ENCODE peak calls at places on chromosome 20, in nine cellular contexts. One of them, this sample, is unnamed.

GRCh38 chr20:49149281-49150045 is 38.7 kb downstream of the STAU1 start:
- DNase-seq in heart right ventricle: no peak
- DNase-seq in kidney: no peak
- DNase-seq in BJ: no peak
- DNase-seq in psoas muscle: no peak
- DNase-seq in adipocyte: peak; percentile 67
- DNase-seq in brain microvascular endothelial cell: no peak
- DNase-seq in cardiac muscle cell: no peak
- DNase-seq in CD4-positive, CD25-positive, alpha-beta regulatory T cell: no peak
- DNase-seq in this sample: no peak

GRCh38 chr20:8647868-8648495 is 420.9 kb upstream of the PLCB4 start:
- DNase-seq in brain microvascular endothelial cell: no peak
- DNase-seq in BJ: no peak
- DNase-seq in CD4-positive, CD25-positive, alpha-beta regulatory T cell: no peak
- DNase-seq in psoas muscle: no peak
- DNase-seq in cardiac muscle cell: peak; percentile 83
- DNase-seq in adipocyte: no peak
- DNase-seq in kidney: no peak
- DNase-seq in heart right ventricle: peak; percentile 19
- DNase-seq in this sample: peak; percentile 41

GRCh38 chr20:51801220-51801991 is 915 bp downstream of the SALL4 start:
- DNase-seq in adipocyte: peak; percentile 24
- DNase-seq in cardiac muscle cell: peak; percentile 35
- DNase-seq in brain microvascular endothelial cell: no peak
- DNase-seq in BJ: no peak
- DNase-seq in psoas muscle: no peak
- DNase-seq in CD4-positive, CD25-positive, alpha-beta regulatory T cell: no peak
- DNase-seq in kidney: no peak
- DNase-seq in heart right ventricle: no peak
- DNase-seq in this sample: no peak

GRCh38 chr20:15930324-15931305 is 642.6 kb downstream of the KIF16B start:
- DNase-seq in kidney: no peak
- DNase-seq in cardiac muscle cell: peak; percentile 8
- DNase-seq in BJ: peak; percentile 11
- DNase-seq in psoas muscle: no peak
- DNase-seq in heart right ventricle: no peak
- DNase-seq in brain microvascular endothelial cell: peak; percentile 26
- DNase-seq in CD4-positive, CD25-positive, alpha-beta regulatory T cell: no peak
- DNase-seq in adipocyte: peak; percentile 89
- DNase-seq in this sample: no peak

GRCh38 chr20:54207743-54208491 is at the start of gene PFDN4:
- DNase-seq in cardiac muscle cell: peak; percentile 92
- DNase-seq in heart right ventricle: peak; percentile 85
- DNase-seq in adipocyte: peak; percentile 93
- DNase-seq in kidney: peak; percentile 90
- DNase-seq in CD4-positive, CD25-positive, alpha-beta regulatory T cell: peak; percentile 87
- DNase-seq in psoas muscle: peak; percentile 90
- DNase-seq in brain microvascular endothelial cell: peak; percentile 74
- DNase-seq in BJ: no peak
- DNase-seq in this sample: peak; percentile 93

GRCh38 chr20:24480523-24480922 is 11.1 kb downstream of the SYNDIG1 start:
- DNase-seq in cardiac muscle cell: no peak
- DNase-seq in heart right ventricle: no peak
- DNase-seq in CD4-positive, CD25-positive, alpha-beta regulatory T cell: no peak
- DNase-seq in brain microvascular endothelial cell: no peak
- DNase-seq in adipocyte: no peak
- DNase-seq in psoas muscle: no peak
- DNase-seq in BJ: no peak
- DNase-seq in kidney: no peak
- DNase-seq in this sample: no peak

GRCh38 chr20:8284902-8285301 is 152.8 kb downstream of the PLCB1 start:
- DNase-seq in adipocyte: no peak
- DNase-seq in brain microvascular endothelial cell: no peak
- DNase-seq in BJ: no peak
- DNase-seq in cardiac muscle cell: no peak
- DNase-seq in psoas muscle: no peak
- DNase-seq in CD4-positive, CD25-positive, alpha-beta regulatory T cell: no peak
- DNase-seq in kidney: no peak
- DNase-seq in heart right ventricle: no peak
- DNase-seq in this sample: no peak

GRCh38 chr20:5822569-5822968 is 72.4 kb downstream of the SHLD1 start:
- DNase-seq in cardiac muscle cell: no peak
- DNase-seq in kidney: no peak
- DNase-seq in brain microvascular endothelial cell: no peak
- DNase-seq in heart right ventricle: no peak
- DNase-seq in psoas muscle: no peak
- DNase-seq in adipocyte: no peak
- DNase-seq in BJ: no peak
- DNase-seq in CD4-positive, CD25-positive, alpha-beta regulatory T cell: no peak
- DNase-seq in this sample: no peak

GRCh38 chr20:22686097-22686496 is 101.7 kb upstream of the FOXA2 start:
- DNase-seq in cardiac muscle cell: peak; percentile 78
- DNase-seq in psoas muscle: peak; percentile 70
- DNase-seq in CD4-positive, CD25-positive, alpha-beta regulatory T cell: no peak
- DNase-seq in brain microvascular endothelial cell: peak; percentile 72
- DNase-seq in adipocyte: peak; percentile 75
- DNase-seq in kidney: no peak
- DNase-seq in heart right ventricle: peak; percentile 50
- DNase-seq in BJ: no peak
- DNase-seq in this sample: peak; percentile 81

GRCh38 chr20:8662433-8662954 is 406.4 kb upstream of the PLCB4 start:
- DNase-seq in cardiac muscle cell: no peak
- DNase-seq in psoas muscle: no peak
- DNase-seq in CD4-positive, CD25-positive, alpha-beta regulatory T cell: peak; percentile 19
- DNase-seq in BJ: no peak
- DNase-seq in heart right ventricle: no peak
- DNase-seq in kidney: no peak
- DNase-seq in brain microvascular endothelial cell: no peak
- DNase-seq in adipocyte: no peak
- DNase-seq in this sample: no peak

GRCh38 chr20:50221501-50222323 is 31.1 kb downstream of the CEBPB start:
- DNase-seq in adipocyte: no peak
- DNase-seq in cardiac muscle cell: peak; percentile 80
- DNase-seq in brain microvascular endothelial cell: no peak
- DNase-seq in kidney: peak; percentile 60
- DNase-seq in heart right ventricle: no peak
- DNase-seq in psoas muscle: no peak
- DNase-seq in CD4-positive, CD25-positive, alpha-beta regulatory T cell: no peak
- DNase-seq in BJ: no peak
- DNase-seq in this sample: no peak

GRCh38 chr20:10733122-10733521 is 59.3 kb upstream of the JAG1 start:
- DNase-seq in cardiac muscle cell: no peak
- DNase-seq in psoas muscle: no peak
- DNase-seq in adipocyte: no peak
- DNase-seq in BJ: no peak
- DNase-seq in heart right ventricle: no peak
- DNase-seq in brain microvascular endothelial cell: no peak
- DNase-seq in CD4-positive, CD25-positive, alpha-beta regulatory T cell: peak; percentile 0
- DNase-seq in kidney: no peak
- DNase-seq in this sample: no peak

GRCh38 chr20:47974234-47974878 is 189.1 kb upstream of the SULF2 start:
- DNase-seq in BJ: no peak
- DNase-seq in brain microvascular endothelial cell: no peak
- DNase-seq in cardiac muscle cell: no peak
- DNase-seq in psoas muscle: no peak
- DNase-seq in adipocyte: no peak
- DNase-seq in heart right ventricle: no peak
- DNase-seq in kidney: no peak
- DNase-seq in CD4-positive, CD25-positive, alpha-beta regulatory T cell: no peak
- DNase-seq in this sample: no peak

GRCh38 chr20:3106658-3107463 is 22.3 kb upstream of the AVP start:
- DNase-seq in cardiac muscle cell: no peak
- DNase-seq in brain microvascular endothelial cell: no peak
- DNase-seq in BJ: no peak
- DNase-seq in kidney: peak; percentile 54
- DNase-seq in psoas muscle: no peak
- DNase-seq in heart right ventricle: no peak
- DNase-seq in adipocyte: no peak
- DNase-seq in CD4-positive, CD25-positive, alpha-beta regulatory T cell: no peak
- DNase-seq in this sample: no peak

GRCh38 chr20:4102381-4102780 is 87.0 kb upstream of the RNF24 start:
- DNase-seq in psoas muscle: no peak
- DNase-seq in heart right ventricle: no peak
- DNase-seq in cardiac muscle cell: no peak
- DNase-seq in CD4-positive, CD25-positive, alpha-beta regulatory T cell: no peak
- DNase-seq in BJ: no peak
- DNase-seq in kidney: no peak
- DNase-seq in brain microvascular endothelial cell: no peak
- DNase-seq in adipocyte: peak; percentile 70
- DNase-seq in this sample: no peak

GRCh38 chr20:41125530-41126457 is 11.5 kb upstream of the PLCG1 start:
- DNase-seq in brain microvascular endothelial cell: no peak
- DNase-seq in adipocyte: no peak
- DNase-seq in psoas muscle: no peak
- DNase-seq in cardiac muscle cell: no peak
- DNase-seq in kidney: no peak
- DNase-seq in CD4-positive, CD25-positive, alpha-beta regulatory T cell: no peak
- DNase-seq in BJ: no peak
- DNase-seq in heart right ventricle: no peak
- DNase-seq in this sample: no peak
- H3K4me3 ChIP-seq in brain microvascular endothelial cell: no peak overlapping the region
- H3K4me3 ChIP-seq in adipocyte: no peak overlapping the region
- H3K4me3 ChIP-seq in psoas muscle: no peak overlapping the region
- H3K4me3 ChIP-seq in cardiac muscle cell: no peak overlapping the region
- H3K4me3 ChIP-seq in kidney: no peak overlapping the region
- H3K4me3 ChIP-seq in CD4-positive, CD25-positive, alpha-beta regulatory T cell: no peak overlapping the region
- H3K4me3 ChIP-seq in BJ: no peak overlapping the region
- H3K4me3 ChIP-seq in heart right ventricle: no peak overlapping the region
- H3K4me3 ChIP-seq in this sample: no peak overlapping the region

DNA sequence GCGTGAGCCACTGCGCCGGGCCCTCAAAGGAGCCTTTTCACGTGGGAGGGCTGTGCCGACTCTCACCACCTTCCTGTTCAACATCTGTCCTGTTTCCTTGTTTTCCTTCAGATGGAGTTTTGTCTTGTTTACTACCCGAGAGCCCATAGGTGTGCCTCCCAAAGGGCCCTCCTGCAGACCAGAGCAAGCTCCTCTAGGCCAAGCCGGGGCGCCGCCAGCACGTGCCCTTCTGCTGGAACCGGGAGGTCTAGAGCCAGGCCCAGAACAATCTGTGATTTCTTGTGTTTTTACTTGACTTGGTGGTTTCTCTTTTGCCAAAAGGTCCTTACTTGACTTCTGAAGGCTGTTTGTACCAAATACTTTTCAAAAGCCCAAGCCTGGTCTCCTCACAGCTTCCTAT is 8.0 kb upstream of the DNAJC5 start:
- DNase-seq in heart right ventricle: no peak
- DNase-seq in brain microvascular endothelial cell: no peak
- DNase-seq in CD4-positive, CD25-positive, alpha-beta regulatory T cell: no peak
- DNase-seq in BJ: no peak
- DNase-seq in psoas muscle: no peak
- DNase-seq in kidney: no peak
- DNase-seq in cardiac muscle cell: no peak
- DNase-seq in adipocyte: no peak
- DNase-seq in this sample: no peak
- H3K36me3 ChIP-seq in heart right ventricle: no peaks in the 10 kb centered on the region
- H3K36me3 ChIP-seq in brain microvascular endothelial cell: peaks cover 86% of the 10 kb centered on the region
- H3K36me3 ChIP-seq in CD4-positive, CD25-positive, alpha-beta regulatory T cell: peaks cover 60% of the 10 kb centered on the region
- H3K36me3 ChIP-seq in BJ: peaks cover 58% of the 10 kb centered on the region
- H3K36me3 ChIP-seq in psoas muscle: no peaks in the 10 kb centered on the region
- H3K36me3 ChIP-seq in kidney: peaks cover 29% of the 10 kb centered on the region
- H3K36me3 ChIP-seq in cardiac muscle cell: peaks cover 32% of the 10 kb centered on the region
- H3K36me3 ChIP-seq in adipocyte: peaks cover 83% of the 10 kb centered on the region
- H3K36me3 ChIP-seq in this sample: peaks cover 13% of the 10 kb centered on the region

DNA sequence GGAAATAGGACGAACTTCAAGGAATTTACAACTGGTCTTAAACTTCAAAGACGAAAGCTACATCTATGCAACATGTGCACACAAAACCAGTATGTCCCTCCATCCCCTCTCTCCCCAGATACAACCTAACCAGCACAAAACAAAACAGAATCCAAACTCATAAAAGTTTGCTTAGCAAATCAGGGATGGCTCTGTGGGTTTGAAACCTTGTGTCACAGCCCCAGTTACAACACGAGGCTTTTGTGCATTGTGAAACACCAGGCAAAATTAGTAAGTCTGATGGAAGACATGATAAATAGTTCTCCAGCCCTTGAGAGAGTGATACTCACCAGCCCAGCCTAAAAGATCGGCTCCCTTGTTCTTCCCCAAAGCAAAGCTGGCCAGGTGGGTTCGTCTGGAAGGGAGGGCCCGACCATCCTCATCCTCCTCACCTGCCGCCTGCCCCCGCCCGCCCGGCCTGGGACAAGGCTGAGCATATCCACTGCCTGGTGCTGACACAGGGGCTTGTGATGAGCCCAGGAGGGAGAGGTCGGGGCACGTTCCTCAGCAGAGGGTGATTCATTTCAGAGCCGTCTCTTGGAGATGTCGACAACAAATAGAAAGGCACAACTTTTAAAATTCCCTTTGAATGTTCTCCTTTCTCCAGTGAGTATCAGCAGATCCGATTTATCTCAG is 198.0 kb downstream of the TFAP2C start:
- DNase-seq in cardiac muscle cell: peak; percentile 58
- DNase-seq in CD4-positive, CD25-positive, alpha-beta regulatory T cell: no peak
- DNase-seq in heart right ventricle: no peak
- DNase-seq in BJ: peak; percentile 96
- DNase-seq in psoas muscle: no peak
- DNase-seq in adipocyte: peak; percentile 87
- DNase-seq in kidney: no peak
- DNase-seq in brain microvascular endothelial cell: peak; percentile 12
- DNase-seq in this sample: no peak
- H3K4me3 ChIP-seq in cardiac muscle cell: no peak overlapping the region
- H3K4me3 ChIP-seq in CD4-positive, CD25-positive, alpha-beta regulatory T cell: no peak overlapping the region
- H3K4me3 ChIP-seq in heart right ventricle: no peak overlapping the region
- H3K4me3 ChIP-seq in BJ: peak overlapping the region; percentile 37
- H3K4me3 ChIP-seq in psoas muscle: no peak overlapping the region
- H3K4me3 ChIP-seq in adipocyte: peak overlapping the region; percentile 62
- H3K4me3 ChIP-seq in kidney: no peak overlapping the region
- H3K4me3 ChIP-seq in brain microvascular endothelial cell: no peak overlapping the region
- H3K4me3 ChIP-seq in this sample: no peak overlapping the region

GRCh38 chr20:62890444-62890843 is 28.8 kb upstream of the TCFL5 start:
- DNase-seq in kidney: no peak
- DNase-seq in cardiac muscle cell: no peak
- DNase-seq in CD4-positive, CD25-positive, alpha-beta regulatory T cell: no peak
- DNase-seq in BJ: no peak
- DNase-seq in adipocyte: no peak
- DNase-seq in heart right ventricle: no peak
- DNase-seq in brain microvascular endothelial cell: no peak
- DNase-seq in psoas muscle: no peak
- DNase-seq in this sample: no peak

GRCh38 chr20:62888910-62889309 is 27.3 kb upstream of the TCFL5 start:
- DNase-seq in heart right ventricle: no peak
- DNase-seq in kidney: no peak
- DNase-seq in brain microvascular endothelial cell: no peak
- DNase-seq in BJ: no peak
- DNase-seq in adipocyte: no peak
- DNase-seq in cardiac muscle cell: no peak
- DNase-seq in CD4-positive, CD25-positive, alpha-beta regulatory T cell: no peak
- DNase-seq in psoas muscle: peak; percentile 44
- DNase-seq in this sample: no peak

GRCh38 chr20:62889411-62889810 is 27.8 kb upstream of the TCFL5 start:
- DNase-seq in heart right ventricle: no peak
- DNase-seq in adipocyte: no peak
- DNase-seq in cardiac muscle cell: no peak
- DNase-seq in BJ: no peak
- DNase-seq in psoas muscle: no peak
- DNase-seq in brain microvascular endothelial cell: no peak
- DNase-seq in CD4-positive, CD25-positive, alpha-beta regulatory T cell: no peak
- DNase-seq in kidney: no peak
- DNase-seq in this sample: no peak

GRCh38 chr20:62891111-62891510 is 29.5 kb upstream of the TCFL5 start:
- DNase-seq in adipocyte: no peak
- DNase-seq in kidney: no peak
- DNase-seq in psoas muscle: no peak
- DNase-seq in BJ: no peak
- DNase-seq in CD4-positive, CD25-positive, alpha-beta regulatory T cell: peak; percentile 75
- DNase-seq in cardiac muscle cell: no peak
- DNase-seq in heart right ventricle: no peak
- DNase-seq in brain microvascular endothelial cell: no peak
- DNase-seq in this sample: no peak

GRCh38 chr20:62889871-62890270 is 28.2 kb upstream of the TCFL5 start:
- DNase-seq in heart right ventricle: no peak
- DNase-seq in BJ: no peak
- DNase-seq in psoas muscle: no peak
- DNase-seq in brain microvascular endothelial cell: no peak
- DNase-seq in kidney: no peak
- DNase-seq in CD4-positive, CD25-positive, alpha-beta regulatory T cell: no peak
- DNase-seq in adipocyte: no peak
- DNase-seq in cardiac muscle cell: no peak
- DNase-seq in this sample: no peak
- H3K36me3 ChIP-seq in heart right ventricle: peaks cover 16% of the 10 kb centered on the region
- H3K36me3 ChIP-seq in BJ: peaks cover 44% of the 10 kb centered on the region
- H3K36me3 ChIP-seq in psoas muscle: peaks cover 24% of the 10 kb centered on the region
- H3K36me3 ChIP-seq in brain microvascular endothelial cell: peaks cover 73% of the 10 kb centered on the region
- H3K36me3 ChIP-seq in kidney: peaks cover 55% of the 10 kb centered on the region
- H3K36me3 ChIP-seq in CD4-positive, CD25-positive, alpha-beta regulatory T cell: peaks cover 82% of the 10 kb centered on the region
- H3K36me3 ChIP-seq in adipocyte: peaks cover 94% of the 10 kb centered on the region
- H3K36me3 ChIP-seq in cardiac muscle cell: peaks cover 64% of the 10 kb centered on the region
- H3K36me3 ChIP-seq in this sample: no peaks in the 10 kb centered on the region

This sample was measured in aorta.